ENCODE peak calls at places on chromosomes 7 and 10, in ten cellular contexts. One of them, this sample, is unnamed.
A peak's percentile ranks its signal among the peaks of the same experiment; 100 is the strongest.

GRCh38 chr7:102117743-102118142 is 168.9 kb upstream of the SH2B2 start:
- DNase-seq in HEK293T: no peak
- DNase-seq in NCI-H1436: no peak
- DNase-seq in DMS 273 treated with DMSO at 0.1 percent for 48 hours: no peak
- DNase-seq in Caki2: no peak
- DNase-seq in activated CD4-positive, alpha-beta T cell treated with anti-CD3 and anti-CD28 coated beads for 1 hour: no peak
- DNase-seq in HCT116: no peak
- DNase-seq in hippocampal formation: no peak
- DNase-seq in pancreas: no peak
- DNase-seq in mesenteric fat pad: no peak
- DNase-seq in this sample: no peak

GRCh38 chr7:2374830-2375728 is 20.5 kb downstream of the EIF3B start:
- DNase-seq in HEK293T: no peak
- DNase-seq in NCI-H1436: no peak
- DNase-seq in DMS 273 treated with DMSO at 0.1 percent for 48 hours: no peak
- DNase-seq in Caki2: no peak
- DNase-seq in activated CD4-positive, alpha-beta T cell treated with anti-CD3 and anti-CD28 coated beads for 1 hour: no peak
- DNase-seq in HCT116: no peak
- DNase-seq in hippocampal formation: no peak
- DNase-seq in pancreas: no peak
- DNase-seq in mesenteric fat pad: no peak
- DNase-seq in this sample: no peak

GRCh38 chr10:62047240-62047897 is 145.9 kb downstream of the ARID5B start:
- DNase-seq in HEK293T: no peak
- DNase-seq in NCI-H1436: no peak
- DNase-seq in DMS 273 treated with DMSO at 0.1 percent for 48 hours: no peak
- DNase-seq in Caki2: no peak
- DNase-seq in activated CD4-positive, alpha-beta T cell treated with anti-CD3 and anti-CD28 coated beads for 1 hour: no peak
- DNase-seq in HCT116: no peak
- DNase-seq in hippocampal formation: no peak
- DNase-seq in pancreas: no peak
- DNase-seq in mesenteric fat pad: no peak
- DNase-seq in this sample: no peak

GRCh38 chr10:90587081-90587491 is 270.8 kb downstream of the HTR7 start:
- DNase-seq in HEK293T: no peak
- DNase-seq in NCI-H1436: no peak
- DNase-seq in DMS 273 treated with DMSO at 0.1 percent for 48 hours: no peak
- DNase-seq in Caki2: peak; percentile 76
- DNase-seq in activated CD4-positive, alpha-beta T cell treated with anti-CD3 and anti-CD28 coated beads for 1 hour: no peak
- DNase-seq in HCT116: peak; percentile 94
- DNase-seq in hippocampal formation: no peak
- DNase-seq in pancreas: no peak
- DNase-seq in mesenteric fat pad: no peak
- DNase-seq in this sample: no peak

GRCh38 chr10:132904169-132904813 is 38.1 kb downstream of the CFAP46 start:
- DNase-seq in HEK293T: peak; percentile 81
- DNase-seq in NCI-H1436: peak; percentile 46
- DNase-seq in DMS 273 treated with DMSO at 0.1 percent for 48 hours: no peak
- DNase-seq in Caki2: peak; percentile 16
- DNase-seq in activated CD4-positive, alpha-beta T cell treated with anti-CD3 and anti-CD28 coated beads for 1 hour: no peak
- DNase-seq in HCT116: peak; percentile 29
- DNase-seq in hippocampal formation: no peak
- DNase-seq in pancreas: peak; percentile 36
- DNase-seq in mesenteric fat pad: no peak
- DNase-seq in this sample: no peak

GRCh38 chr7:20164420-20165145 is 52.6 kb downstream of the MACC1 start:
- DNase-seq in HEK293T: no peak
- DNase-seq in NCI-H1436: no peak
- DNase-seq in DMS 273 treated with DMSO at 0.1 percent for 48 hours: no peak
- DNase-seq in Caki2: no peak
- DNase-seq in activated CD4-positive, alpha-beta T cell treated with anti-CD3 and anti-CD28 coated beads for 1 hour: no peak
- DNase-seq in HCT116: no peak
- DNase-seq in hippocampal formation: no peak
- DNase-seq in pancreas: no peak
- DNase-seq in mesenteric fat pad: no peak
- DNase-seq in this sample: no peak

GRCh38 chr10:49118450-49118849 is 3.1 kb upstream of the VSTM4 start:
- DNase-seq in HEK293T: no peak
- DNase-seq in NCI-H1436: no peak
- DNase-seq in DMS 273 treated with DMSO at 0.1 percent for 48 hours: no peak
- DNase-seq in Caki2: no peak
- DNase-seq in activated CD4-positive, alpha-beta T cell treated with anti-CD3 and anti-CD28 coated beads for 1 hour: no peak
- DNase-seq in HCT116: no peak
- DNase-seq in hippocampal formation: no peak
- DNase-seq in pancreas: no peak
- DNase-seq in mesenteric fat pad: no peak
- DNase-seq in this sample: no peak

GRCh38 chr7:151699147-151699546 is 177.8 kb downstream of the PRKAG2 start:
- DNase-seq in HEK293T: peak; percentile 62
- DNase-seq in NCI-H1436: no peak
- DNase-seq in DMS 273 treated with DMSO at 0.1 percent for 48 hours: no peak
- DNase-seq in Caki2: peak; percentile 19
- DNase-seq in activated CD4-positive, alpha-beta T cell treated with anti-CD3 and anti-CD28 coated beads for 1 hour: no peak
- DNase-seq in HCT116: no peak
- DNase-seq in hippocampal formation: no peak
- DNase-seq in pancreas: no peak
- DNase-seq in mesenteric fat pad: no peak
- DNase-seq in this sample: no peak

GRCh38 chr10:131568866-131569265 is 257.3 kb upstream of the TCERG1L start:
- DNase-seq in HEK293T: no peak
- DNase-seq in NCI-H1436: no peak
- DNase-seq in DMS 273 treated with DMSO at 0.1 percent for 48 hours: no peak
- DNase-seq in Caki2: no peak
- DNase-seq in activated CD4-positive, alpha-beta T cell treated with anti-CD3 and anti-CD28 coated beads for 1 hour: no peak
- DNase-seq in HCT116: no peak
- DNase-seq in hippocampal formation: no peak
- DNase-seq in pancreas: no peak
- DNase-seq in mesenteric fat pad: no peak
- DNase-seq in this sample: no peak

GRCh38 chr7:107051376-107051775 is 6.9 kb downstream of the PRKAR2B start:
- DNase-seq in HEK293T: no peak
- DNase-seq in NCI-H1436: no peak
- DNase-seq in DMS 273 treated with DMSO at 0.1 percent for 48 hours: no peak
- DNase-seq in Caki2: no peak
- DNase-seq in activated CD4-positive, alpha-beta T cell treated with anti-CD3 and anti-CD28 coated beads for 1 hour: no peak
- DNase-seq in HCT116: no peak
- DNase-seq in hippocampal formation: no peak
- DNase-seq in pancreas: no peak
- DNase-seq in mesenteric fat pad: no peak
- DNase-seq in this sample: no peak

GRCh38 chr10:59433720-59434428 is 71.5 kb upstream of the FAM13C start:
- DNase-seq in HEK293T: no peak
- DNase-seq in NCI-H1436: no peak
- DNase-seq in DMS 273 treated with DMSO at 0.1 percent for 48 hours: no peak
- DNase-seq in Caki2: peak; percentile 25
- DNase-seq in activated CD4-positive, alpha-beta T cell treated with anti-CD3 and anti-CD28 coated beads for 1 hour: no peak
- DNase-seq in HCT116: no peak
- DNase-seq in hippocampal formation: no peak
- DNase-seq in pancreas: no peak
- DNase-seq in mesenteric fat pad: no peak
- DNase-seq in this sample: no peak

GRCh38 chr10:95260909-95261552 is 29.8 kb downstream of the PDLIM1 start:
- DNase-seq in HEK293T: no peak
- DNase-seq in NCI-H1436: no peak
- DNase-seq in DMS 273 treated with DMSO at 0.1 percent for 48 hours: no peak
- DNase-seq in Caki2: no peak
- DNase-seq in activated CD4-positive, alpha-beta T cell treated with anti-CD3 and anti-CD28 coated beads for 1 hour: no peak
- DNase-seq in HCT116: no peak
- DNase-seq in hippocampal formation: no peak
- DNase-seq in pancreas: no peak
- DNase-seq in mesenteric fat pad: no peak
- DNase-seq in this sample: no peak

GRCh38 chr7:22173884-22174573 is 182.9 kb downstream of the RAPGEF5 start:
- DNase-seq in HEK293T: no peak
- DNase-seq in NCI-H1436: no peak
- DNase-seq in DMS 273 treated with DMSO at 0.1 percent for 48 hours: no peak
- DNase-seq in Caki2: no peak
- DNase-seq in activated CD4-positive, alpha-beta T cell treated with anti-CD3 and anti-CD28 coated beads for 1 hour: no peak
- DNase-seq in HCT116: no peak
- DNase-seq in hippocampal formation: no peak
- DNase-seq in pancreas: no peak
- DNase-seq in mesenteric fat pad: no peak
- DNase-seq in this sample: no peak

GRCh38 chr7:70383947-70384475 is 747.9 kb upstream of the GALNT17 start:
- DNase-seq in HEK293T: no peak
- DNase-seq in NCI-H1436: no peak
- DNase-seq in DMS 273 treated with DMSO at 0.1 percent for 48 hours: peak; percentile 72
- DNase-seq in Caki2: no peak
- DNase-seq in activated CD4-positive, alpha-beta T cell treated with anti-CD3 and anti-CD28 coated beads for 1 hour: no peak
- DNase-seq in HCT116: no peak
- DNase-seq in hippocampal formation: no peak
- DNase-seq in pancreas: no peak
- DNase-seq in mesenteric fat pad: no peak
- DNase-seq in this sample: no peak

GRCh38 chr10:130013938-130014733 is 50.1 kb upstream of the EBF3 start:
- DNase-seq in HEK293T: no peak
- DNase-seq in NCI-H1436: no peak
- DNase-seq in DMS 273 treated with DMSO at 0.1 percent for 48 hours: no peak
- DNase-seq in Caki2: no peak
- DNase-seq in activated CD4-positive, alpha-beta T cell treated with anti-CD3 and anti-CD28 coated beads for 1 hour: no peak
- DNase-seq in HCT116: no peak
- DNase-seq in hippocampal formation: no peak
- DNase-seq in pancreas: no peak
- DNase-seq in mesenteric fat pad: no peak
- DNase-seq in this sample: no peak

GRCh38 chr10:6912424-6912823 is 332.3 kb upstream of the PRKCQ start:
- DNase-seq in HEK293T: no peak
- DNase-seq in NCI-H1436: no peak
- DNase-seq in DMS 273 treated with DMSO at 0.1 percent for 48 hours: no peak
- DNase-seq in Caki2: no peak
- DNase-seq in activated CD4-positive, alpha-beta T cell treated with anti-CD3 and anti-CD28 coated beads for 1 hour: no peak
- DNase-seq in HCT116: no peak
- DNase-seq in hippocampal formation: no peak
- DNase-seq in pancreas: no peak
- DNase-seq in mesenteric fat pad: no peak
- DNase-seq in this sample: no peak

GRCh38 chr7:157347217-157347904 is 10.6 kb downstream of the DNAJB6 start:
- DNase-seq in HEK293T: no peak
- DNase-seq in NCI-H1436: no peak
- DNase-seq in DMS 273 treated with DMSO at 0.1 percent for 48 hours: no peak
- DNase-seq in Caki2: peak; percentile 33
- DNase-seq in activated CD4-positive, alpha-beta T cell treated with anti-CD3 and anti-CD28 coated beads for 1 hour: no peak
- DNase-seq in HCT116: peak; percentile 49
- DNase-seq in hippocampal formation: no peak
- DNase-seq in pancreas: no peak
- DNase-seq in mesenteric fat pad: no peak
- DNase-seq in this sample: peak; percentile 89

GRCh38 chr7:70017371-70017770 is 419.1 kb downstream of the AUTS2 start:
- DNase-seq in HEK293T: no peak
- DNase-seq in NCI-H1436: no peak
- DNase-seq in DMS 273 treated with DMSO at 0.1 percent for 48 hours: no peak
- DNase-seq in Caki2: no peak
- DNase-seq in activated CD4-positive, alpha-beta T cell treated with anti-CD3 and anti-CD28 coated beads for 1 hour: no peak
- DNase-seq in HCT116: no peak
- DNase-seq in hippocampal formation: no peak
- DNase-seq in pancreas: no peak
- DNase-seq in mesenteric fat pad: no peak
- DNase-seq in this sample: no peak

GRCh38 chr7:22561895-22562593 is 62.1 kb upstream of the STEAP1B start:
- DNase-seq in HEK293T: no peak
- DNase-seq in NCI-H1436: no peak
- DNase-seq in DMS 273 treated with DMSO at 0.1 percent for 48 hours: no peak
- DNase-seq in Caki2: peak; percentile 69
- DNase-seq in activated CD4-positive, alpha-beta T cell treated with anti-CD3 and anti-CD28 coated beads for 1 hour: no peak
- DNase-seq in HCT116: no peak
- DNase-seq in hippocampal formation: no peak
- DNase-seq in pancreas: no peak
- DNase-seq in mesenteric fat pad: no peak
- DNase-seq in this sample: no peak

GRCh38 chr7:150325110-150325611 is 1.8 kb upstream of the ACTR3C start:
- DNase-seq in HEK293T: no peak
- DNase-seq in NCI-H1436: no peak
- DNase-seq in DMS 273 treated with DMSO at 0.1 percent for 48 hours: no peak
- DNase-seq in Caki2: no peak
- DNase-seq in activated CD4-positive, alpha-beta T cell treated with anti-CD3 and anti-CD28 coated beads for 1 hour: no peak
- DNase-seq in HCT116: no peak
- DNase-seq in hippocampal formation: no peak
- DNase-seq in pancreas: no peak
- DNase-seq in mesenteric fat pad: peak; percentile 71
- DNase-seq in this sample: no peak